ENCODE peak calls at places on chromosomes 3 and 15, in four cellular contexts. U, O, F and V are unnamed samples.

GRCh38 chr3:65953301-65953812 is 85.4 kb downstream of the MAGI1 start:
- DNase-seq in U (no peak), O (no peak), F (peak), V (no peak)

GRCh38 chr3:136804813-136805212 is 14.1 kb upstream of the SLC35G2 start:
- DNase-seq in U (no peak), O (peak), F (no peak), V (no peak)

GRCh38 chr15:43911235-43911661 is 84.4 kb downstream of the WDR76 start:
- DNase-seq in U (peak), O (peak), F (no peak), V (peak)

GRCh38 chr3:4977001-4977888 is 2.0 kb upstream of the BHLHE40 start:
- DNase-seq in U (peak), O (peak), F (peak), V (peak)

GRCh38 chr15:31396881-31397560 is 70.4 kb downstream of the KLF13 start:
- DNase-seq in U (peak), O (peak), F (peak), V (peak)

GRCh38 chr3:52126500-52126899 is 27.7 kb downstream of the POC1A start:
- DNase-seq in U (no peak), O (no peak), F (no peak), V (no peak)

GRCh38 chr15:49696441-49696840 is 75.6 kb downstream of the DTWD1 start:
- DNase-seq in U (peak), O (peak), F (no peak), V (no peak)

GRCh38 chr15:70794596-70795310 is 31.4 kb upstream of the UACA start:
- DNase-seq in U (peak), O (peak), F (no peak), V (peak)

GRCh38 chr3:107221856-107222255 is 155.4 kb upstream of the CCDC54 start:
- DNase-seq in U (peak), O (peak), F (no peak), V (peak)

GRCh38 chr3:15458212-15458780 is 30.9 kb downstream of the EAF1 start:
- DNase-seq in U (no peak), O (no peak), F (no peak), V (no peak)

GRCh38 chr3:71579934-71580318 is 3.6 kb downstream of the FOXP1 start:
- DNase-seq in U (peak), O (peak), F (no peak), V (no peak)

GRCh38 chr15:50828610-50829206 is 63.2 kb upstream of the SPPL2A start:
- DNase-seq in U (peak), O (peak), F (no peak), V (peak)

GRCh38 chr3:58336135-58336882 is 3.6 kb downstream of the PXK start:
- DNase-seq in U (peak), O (peak), F (no peak), V (peak)

GRCh38 chr3:171811913-171812321 is 1.6 kb upstream of the PLD1 start:
- DNase-seq in U (peak), O (peak), F (no peak), V (peak)

GRCh38 chr3:149936812-149937230 is 33.9 kb downstream of the PFN2 start:
- DNase-seq in U (peak), O (peak), F (no peak), V (peak)

GRCh38 chr15:85749261-85750151 is 45.2 kb downstream of the KLHL25 start:
- DNase-seq in U (peak), O (peak), F (peak), V (no peak)

GRCh38 chr3:196007744-196008143 is 74.1 kb downstream of the TFRC start:
- DNase-seq in U (no peak), O (no peak), F (no peak), V (no peak)

GRCh38 chr15:78991879-78992278 is 47.0 kb upstream of the CTSH start:
- DNase-seq in U (no peak), O (no peak), F (no peak), V (no peak)

GRCh38 chr3:152778001-152778400 is 56.9 kb upstream of the P2RY1 start:
- DNase-seq in U (no peak), O (no peak), F (no peak), V (no peak)

GRCh38 chr15:75043509-75044257 is 20.3 kb downstream of the PPCDC start:
- DNase-seq in U (peak), O (peak), F (peak), V (peak)

GRCh38 chr15:63449711-63450110 is 54.7 kb upstream of the USP3 start:
- DNase-seq in U (no peak), O (no peak), F (no peak), V (no peak)

GRCh38 chr15:32802296-32802936 is 84.6 kb downstream of the GREM1 start:
- DNase-seq in U (peak), O (peak), F (no peak), V (peak)

GRCh38 chr3:71689305-71689704 is 35.9 kb downstream of the EIF4E3 start:
- DNase-seq in U (no peak), O (no peak), F (no peak), V (no peak)

GRCh38 chr3:111723293-111723963 is 128.3 kb upstream of the ZBED2 start:
- DNase-seq in U (peak), O (peak), F (no peak), V (peak)

GRCh38 chr15:66290518-66290917 is 2.9 kb upstream of the DIS3L start:
- DNase-seq in U (no peak), O (no peak), F (no peak), V (no peak)
- TF ChIP-seq CTCF in U (no peak), O (no peak), F (no peak), V (no peak)

DNA sequence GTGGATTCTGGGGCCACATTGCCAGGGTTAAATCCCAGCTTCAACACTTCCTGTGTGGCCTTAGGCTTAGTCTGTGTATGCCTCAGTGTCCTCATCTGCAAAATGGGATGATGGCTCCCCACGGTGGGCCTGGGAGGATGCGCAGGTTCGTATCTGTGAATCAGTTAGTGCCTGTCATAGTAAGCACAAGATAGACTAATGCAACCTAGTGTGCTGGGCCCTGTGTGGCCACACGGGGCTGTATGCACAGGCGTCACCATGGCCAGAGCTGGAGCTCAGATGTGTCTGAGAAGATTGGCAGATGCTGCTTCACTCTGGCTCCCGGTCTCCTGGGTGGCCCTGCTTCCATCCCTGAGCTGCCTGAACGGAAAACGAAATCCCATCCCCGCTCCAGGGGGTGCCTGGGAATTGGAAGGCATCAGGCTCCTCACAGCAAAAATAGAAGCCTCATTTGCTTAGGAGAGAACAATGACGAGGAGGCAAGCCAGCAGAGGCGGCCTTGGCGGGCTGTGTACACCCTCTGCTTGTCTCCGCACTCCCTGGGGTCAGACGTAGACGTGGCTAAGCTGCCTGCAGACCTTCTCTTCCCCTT is 103.6 kb downstream of the APBA2 start:
- DNase-seq in U (peak), O (peak), F (no peak), V (no peak)
- TF ChIP-seq CTCF in U (peak), O (peak), F (no peak), V (peak)

DNA sequence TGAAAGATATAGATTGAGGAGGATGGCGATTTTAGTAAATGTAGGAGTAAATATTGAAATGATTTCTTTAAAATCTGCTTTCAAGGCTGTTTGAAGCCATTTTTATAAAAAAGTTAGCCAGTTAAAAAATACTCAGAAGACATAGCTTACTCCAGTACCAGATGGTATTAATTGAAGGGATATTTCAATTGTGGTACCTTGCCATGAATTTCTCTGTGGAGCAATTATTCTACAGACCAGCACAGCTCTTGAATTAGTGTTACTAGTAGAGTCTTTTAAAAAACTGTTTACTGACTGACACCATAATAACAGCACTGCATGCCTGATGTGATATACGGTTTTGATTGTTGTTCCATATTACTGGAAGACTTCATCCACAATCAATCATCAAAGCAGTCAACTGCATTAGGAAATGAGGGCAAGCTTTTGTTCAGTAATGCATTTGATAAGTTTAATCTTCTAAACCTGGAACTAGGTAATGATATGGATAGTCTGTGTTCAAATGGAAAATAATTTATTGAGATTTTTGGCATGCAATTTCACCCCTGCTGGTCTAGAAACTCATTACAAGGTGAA is 106.4 kb downstream of the MFSD1 start:
- DNase-seq in U (no peak), O (no peak), F (no peak), V (no peak)
- TF ChIP-seq CTCF in U (no peak), O (no peak), F (no peak), V (no peak)

GRCh38 chr15:77664428-77664827 is 31.7 kb upstream of the LINGO1 start:
- DNase-seq in U (no peak), O (no peak), F (no peak), V (no peak)

GRCh38 chr15:77654975-77655374 is 22.3 kb upstream of the LINGO1 start:
- DNase-seq in U (no peak), O (no peak), F (no peak), V (no peak)

GRCh38 chr15:77657629-77658238 is 25.0 kb upstream of the LINGO1 start:
- DNase-seq in U (no peak), O (no peak), F (no peak), V (no peak)

GRCh38 chr15:77656294-77656693 is 23.6 kb upstream of the LINGO1 start:
- DNase-seq in U (no peak), O (no peak), F (peak), V (no peak)

GRCh38 chr15:77659350-77660321 is 26.9 kb upstream of the LINGO1 start:
- DNase-seq in U (peak), O (peak), F (no peak), V (peak)
- TF ChIP-seq CTCF in U (peak), O (peak), F (no peak), V (peak)

DNA sequence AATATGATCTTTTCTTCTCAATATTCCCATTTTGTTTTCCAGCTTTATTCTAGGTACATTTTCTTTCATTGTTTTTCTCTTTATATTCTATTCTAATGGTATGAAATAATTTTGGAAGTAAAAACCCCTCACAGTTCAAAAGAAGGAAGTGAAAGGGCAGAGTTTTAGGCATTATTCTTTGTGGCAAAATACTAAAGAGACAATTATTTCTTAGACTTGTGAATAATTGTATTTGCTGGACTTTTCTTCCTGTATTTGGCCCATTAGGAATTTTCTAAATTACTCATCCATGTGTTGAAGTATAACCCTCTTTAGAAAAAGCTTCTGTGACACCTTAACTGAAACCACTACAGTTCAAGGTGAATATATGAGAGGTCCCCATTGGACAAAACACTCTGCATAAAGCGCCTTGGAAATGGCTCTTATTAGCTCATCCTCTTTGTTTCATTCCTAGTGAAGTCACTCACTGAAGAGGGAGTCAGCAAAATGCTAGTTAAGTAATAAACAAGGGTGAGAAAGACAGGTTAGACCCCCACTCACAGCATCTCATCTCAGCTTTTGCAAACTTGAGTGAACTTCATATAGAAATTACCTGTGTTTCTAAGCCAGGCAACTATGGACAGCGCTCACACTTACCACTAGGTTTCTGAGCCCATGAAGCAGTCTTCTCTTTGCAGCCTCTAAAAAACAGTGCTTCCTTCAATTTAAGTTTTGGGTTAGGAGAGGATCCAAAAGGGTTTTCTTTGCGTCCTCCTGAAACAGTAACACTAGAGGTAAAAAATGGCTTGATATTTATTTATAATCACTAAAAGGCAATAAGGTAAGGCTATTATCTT is 327.5 kb downstream of the ARPP21 start:
- DNase-seq in U (no peak), O (no peak), F (no peak), V (no peak)
- TF ChIP-seq CTCF in U (no peak), O (peak), F (no peak), V (no peak)

GRCh38 chr3:2156244-2156847 is 57.7 kb downstream of the CNTN4 start:
- DNase-seq in U (no peak), O (peak), F (peak), V (no peak)
- TF ChIP-seq CTCF in U (no peak), O (peak), F (peak), V (peak)

DNA sequence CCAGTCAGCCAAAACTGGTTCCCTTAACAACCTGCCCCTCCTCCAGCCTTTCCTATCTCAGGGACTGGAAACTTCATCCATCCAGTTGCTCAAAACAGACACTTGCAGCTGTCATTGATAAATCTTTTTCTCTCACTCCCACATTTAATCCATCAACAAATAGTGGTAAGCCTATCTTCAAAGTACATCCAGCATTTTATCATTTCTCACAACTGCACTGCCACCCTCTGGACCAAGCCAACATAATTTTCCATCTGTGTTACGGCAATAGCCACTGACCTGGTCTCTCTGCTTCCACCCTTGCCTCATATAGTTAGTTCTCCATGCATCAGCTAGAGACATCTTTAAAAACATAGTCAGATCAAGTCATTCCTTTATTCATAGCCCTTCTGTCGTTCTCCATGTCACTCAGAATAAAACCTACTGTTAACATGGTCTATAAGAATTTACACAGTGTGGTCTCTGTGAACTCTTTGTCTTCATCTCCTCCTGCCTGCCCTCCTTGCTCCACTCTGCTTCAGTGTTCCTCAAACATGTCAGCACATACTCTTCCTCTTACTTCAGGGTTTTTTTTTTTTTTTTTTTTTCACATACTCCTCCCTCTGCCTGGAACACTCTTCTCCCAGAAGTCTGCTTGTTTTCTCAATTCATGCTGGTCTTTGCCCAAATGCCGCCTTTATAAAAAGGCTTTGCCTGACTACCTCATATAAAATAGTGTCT is 102.5 kb upstream of the COL6A5 start:
- DNase-seq in U (peak), O (peak), F (no peak), V (no peak)
- TF ChIP-seq CTCF in U (peak), O (peak), F (no peak), V (peak)

DNA sequence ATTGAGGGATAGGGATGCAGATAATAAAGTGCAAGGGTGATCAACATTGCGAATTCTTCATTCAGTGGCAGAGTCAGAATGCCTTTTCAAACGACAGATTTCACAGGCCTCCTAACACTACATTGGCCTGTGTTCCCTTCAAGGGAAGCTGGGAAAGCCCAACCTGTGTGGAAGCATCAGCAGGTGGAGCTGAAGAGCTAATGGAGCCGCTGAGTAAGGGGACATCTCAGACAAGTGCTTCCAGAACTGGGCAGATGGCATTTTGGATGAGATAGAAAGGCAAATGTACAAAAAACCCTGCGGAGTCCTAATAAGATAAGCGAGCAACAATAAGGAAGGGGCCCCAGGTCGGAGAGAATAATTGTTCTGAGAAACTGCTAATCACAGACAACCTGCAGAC is 8.5 kb upstream of the SLC24A5 start:
- DNase-seq in U (peak), O (peak), F (no peak), V (peak)
- TF ChIP-seq CTCF in U (peak), O (peak), F (no peak), V (peak)

GRCh38 chr3:26118165-26118564 is 328.3 kb downstream of the OXSM start:
- DNase-seq in U (no peak), O (peak), F (no peak), V (no peak)
- TF ChIP-seq CTCF in U (no peak), O (no peak), F (no peak), V (no peak)